ENCODE peak calls at places on chromosome 14, in nine cellular contexts. R is K562, H is mesendoderm, J is right atrium auricular region, I is IMR-90, P is psoas muscle, Q is osteoblast, V is lung, Z is kidney. D is an unnamed sample.
A peak's percentile ranks its signal among the peaks of the same experiment; 100 is the strongest.

GRCh38 chr14:20184181-20184580 is 6.5 kb upstream of the OR11G2 start:
- DNase-seq in H (no peak), I (no peak), R (no peak), Z (no peak), P (no peak), Q (no peak), V (no peak), J (no peak), D (no peak)

GRCh38 chr14:64232095-64232830 is 61.9 kb downstream of the ESR2 start:
- DNase-seq in J (no peak), I (peak; percentile 96), Q (peak; percentile 87), H (no peak), Z (no peak), P (peak; percentile 55), V (no peak), R (no peak), D (no peak)

GRCh38 chr14:99330316-99331240 is 58.6 kb upstream of the BCL11B start:
- DNase-seq in P (no peak), Z (peak; percentile 57), H (no peak), Q (no peak), R (no peak), V (no peak), I (no peak), J (no peak), D (no peak)

GRCh38 chr14:99511421-99512109 is 30.4 kb downstream of the CCNK start:
- DNase-seq in P (no peak), R (no peak), I (peak; percentile 67), V (no peak), J (peak; percentile 57), H (no peak), Z (peak; percentile 56), Q (peak; percentile 95), D (no peak)

GRCh38 chr14:55274144-55274543 is 2.9 kb downstream of the FBXO34 start:
- DNase-seq in P (no peak), J (no peak), Z (no peak), H (no peak), I (no peak), V (no peak), Q (no peak), R (no peak), D (no peak)

GRCh38 chr14:22002860-22003284 is 329.3 kb upstream of the OR4E1 start:
- DNase-seq in H (peak; percentile 63), P (peak; percentile 25), J (no peak), I (no peak), Q (no peak), Z (no peak), R (peak; percentile 5), V (no peak), D (no peak)

GRCh38 chr14:61609143-61609851 is 86.0 kb upstream of the HIF1A start:
- DNase-seq in V (no peak), J (no peak), P (peak; percentile 34), Z (no peak), I (peak; percentile 66), H (peak; percentile 39), R (no peak), Q (no peak), D (no peak)

GRCh38 chr14:54343276-54344121 is 53.3 kb upstream of the CDKN3 start:
- DNase-seq in Z (no peak), R (no peak), I (no peak), J (no peak), P (no peak), H (no peak), V (no peak), Q (peak; percentile 85), D (no peak)

GRCh38 chr14:54002653-54003052 is 46.0 kb upstream of the BMP4 start:
- DNase-seq in P (no peak), Q (no peak), R (no peak), V (no peak), H (no peak), J (no peak), Z (no peak), I (peak; percentile 74), D (no peak)

GRCh38 chr14:103232831-103233319 is 101.2 kb upstream of the EIF5 start:
- DNase-seq in R (no peak), Z (no peak), H (no peak), P (no peak), I (no peak), V (no peak), J (no peak), Q (peak; percentile 55), D (no peak)

GRCh38 chr14:79724934-79725717 is 486.2 kb downstream of the DIO2 start:
- DNase-seq in J (no peak), P (no peak), H (no peak), R (no peak), I (no peak), Z (no peak), V (no peak), Q (no peak), D (no peak)

GRCh38 chr14:81765654-81766275 is 232.1 kb upstream of the SEL1L start:
- DNase-seq in Q (no peak), I (no peak), V (no peak), R (no peak), Z (no peak), J (no peak), H (peak; percentile 5), P (no peak), D (no peak)

GRCh38 chr14:30108975-30109700 is 181.5 kb upstream of the PRKD1 start:
- DNase-seq in P (no peak), Q (peak; percentile 51), R (no peak), J (no peak), I (peak; percentile 80), V (no peak), H (no peak), Z (no peak), D (no peak)

GRCh38 chr14:61860294-61860918 is 98.2 kb downstream of the SNAPC1 start:
- DNase-seq in Z (no peak), P (no peak), J (no peak), I (peak; percentile 42), V (peak; percentile 48), Q (peak; percentile 88), H (peak; percentile 63), R (peak; percentile 54), D (no peak)

GRCh38 chr14:21070610-21071224 is 613 bp downstream of the ARHGEF40 start:
- DNase-seq in P (peak; percentile 44), I (peak; percentile 46), V (no peak), H (peak; percentile 94), Z (peak; percentile 84), Q (peak; percentile 96), R (peak; percentile 36), J (no peak), D (no peak)

GRCh38 chr14:99602788-99603415 is 1.1 kb downstream of the CCDC85C start:
- DNase-seq in H (no peak), I (no peak), J (no peak), V (no peak), R (no peak), P (no peak), Q (peak; percentile 59), Z (no peak), D (no peak)

GRCh38 chr14:68501171-68501570 is 291.7 kb downstream of the ZFP36L1 start:
- DNase-seq in V (no peak), I (no peak), H (no peak), R (no peak), J (no peak), Q (no peak), Z (no peak), P (no peak), D (no peak)
- H3K4me3 ChIP-seq in V (no peak overlapping the region), I (no peak overlapping the region), H (no peak overlapping the region), R (no peak overlapping the region), J (no peak overlapping the region), Q (no peak overlapping the region), Z (no peak overlapping the region), P (no peak overlapping the region), D (no peak overlapping the region)

GRCh38 chr14:74592476-74593191 is 19.4 kb downstream of the LTBP2 start:
- DNase-seq in Z (peak; percentile 39), P (no peak), Q (no peak), H (no peak), I (no peak), R (no peak), V (no peak), J (no peak), D (no peak)
- H3K4me1 ChIP-seq in Z (peaks cover 21% of the 10 kb centered on the region), P (peaks cover 28% of the 10 kb centered on the region), Q (peaks cover 66% of the 10 kb centered on the region), H (no peaks in the 10 kb centered on the region), I (peaks cover 46% of the 10 kb centered on the region), R (no peaks in the 10 kb centered on the region), V (peaks cover 28% of the 10 kb centered on the region), J (peaks cover 69% of the 10 kb centered on the region), D (peaks cover 66% of the 10 kb centered on the region)

GRCh38 chr14:95107711-95108110 is 49.6 kb downstream of the DICER1 start:
- DNase-seq in H (no peak), P (no peak), I (no peak), J (no peak), Z (no peak), R (no peak), Q (no peak), V (no peak), D (no peak)
- H3K36me3 ChIP-seq in H (peaks cover 9% of the 10 kb centered on the region), P (peaks cover 99% of the 10 kb centered on the region), I (peaks cover 40% of the 10 kb centered on the region), J (peaks cover 87% of the 10 kb centered on the region), Z (peaks cover 34% of the 10 kb centered on the region), R (peaks cover 51% of the 10 kb centered on the region), Q (peaks cover 81% of the 10 kb centered on the region), V (peaks cover 32% of the 10 kb centered on the region), D (peaks cover 44% of the 10 kb centered on the region)

GRCh38 chr14:73238262-73238852 is 1.1 kb downstream of the PAPLN start:
- DNase-seq in I (peak; percentile 73), P (no peak), Q (peak; percentile 96), R (no peak), J (no peak), Z (peak; percentile 73), V (no peak), H (peak; percentile 11), D (no peak)

GRCh38 chr14:73238941-73239340 is 1.6 kb downstream of the PAPLN start:
- DNase-seq in H (no peak), Z (no peak), Q (peak; percentile 69), J (no peak), R (no peak), I (no peak), P (no peak), V (no peak), D (no peak)

GRCh38 chr14:73237786-73238261 is 518 bp downstream of the PAPLN start:
- DNase-seq in I (no peak), V (no peak), Z (peak; percentile 81), P (no peak), Q (peak; percentile 78), J (no peak), R (no peak), H (peak; percentile 14), D (no peak)

GRCh38 chr14:73240816-73241480 is 3.6 kb downstream of the PAPLN start:
- DNase-seq in Q (peak; percentile 64), R (no peak), J (no peak), P (no peak), I (no peak), H (no peak), Z (no peak), V (no peak), D (no peak)

DNA sequence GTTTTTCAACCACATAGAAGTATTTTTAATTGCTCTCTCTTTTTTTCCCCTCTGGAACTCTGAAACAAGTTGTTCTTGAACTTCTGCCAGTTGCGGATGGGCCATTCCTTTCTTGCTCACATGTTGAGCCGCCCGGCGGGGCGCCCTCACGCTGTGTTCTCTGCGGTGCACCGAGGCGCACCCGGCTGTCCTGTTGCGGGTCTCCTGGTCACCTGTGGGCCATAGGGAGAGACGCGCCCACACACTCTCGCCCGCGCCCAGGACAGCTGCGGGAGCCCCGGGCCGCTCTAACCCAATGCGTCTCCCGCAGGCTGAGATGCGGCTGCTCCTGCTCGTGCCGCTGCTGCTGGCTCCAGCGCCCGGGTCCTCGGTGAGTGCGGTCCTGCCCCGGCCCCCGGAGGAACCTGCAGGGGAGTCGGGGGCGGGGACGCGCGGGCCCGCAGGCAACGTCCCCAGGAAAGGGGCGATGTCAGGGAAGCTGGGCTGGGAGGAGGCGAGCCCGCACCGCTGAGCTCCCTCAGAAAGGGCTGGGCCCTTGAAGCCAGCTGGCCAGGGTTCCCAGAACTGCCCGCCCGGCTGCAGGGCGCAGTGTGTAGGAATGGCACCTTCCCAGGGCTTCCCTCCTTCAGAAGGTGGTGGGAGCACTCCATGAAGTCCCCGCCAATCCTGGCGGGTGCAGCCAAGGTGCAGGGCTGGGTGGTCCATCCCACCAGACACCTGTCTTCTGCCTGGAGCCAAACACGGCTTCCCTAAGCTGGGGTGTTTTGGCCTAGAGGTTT is 2.3 kb downstream of the PAPLN start:
- DNase-seq in R (no peak), Q (peak; percentile 93), I (peak; percentile 49), H (peak; percentile 14), Z (peak; percentile 85), J (peak; percentile 75), P (peak; percentile 44), V (no peak), D (no peak)
- H3K4me3 ChIP-seq in R (no peak overlapping the region), Q (peak overlapping the region; percentile 60), I (no peak overlapping the region), H (no peak overlapping the region), Z (peak overlapping the region; percentile 41), J (peak overlapping the region; percentile 52), P (peak overlapping the region; percentile 55), V (no peak overlapping the region), D (peak overlapping the region; percentile 74)